ENCODE peak calls at places on chromosomes 16 and 17, in seven cellular contexts. E is sigmoid colon; O is CD8-positive, alpha-beta memory T cell; H is AG04450; Q is breast epithelium; J is fibroblast of lung; T is colonic mucosa. V is an unnamed sample.

GRCh38 chr17:69733171-69734014 is 318.9 kb downstream of the MAP2K6 start:
- DNase-seq in E (no peak), O (no peak), H (peak), Q (no peak), J (peak), T (no peak), V (no peak)

GRCh38 chr16:10584956-10585561 is 4.7 kb upstream of the EMP2 start:
- DNase-seq in E (no peak), O (no peak), H (no peak), Q (no peak), J (peak), T (no peak), V (no peak)

GRCh38 chr17:44591223-44591622 is 33.9 kb downstream of the FZD2 start:
- DNase-seq in E (no peak), O (no peak), H (no peak), Q (no peak), J (no peak), T (no peak), V (no peak)

GRCh38 chr16:69761983-69762842 is at the start of gene WWP2:
- DNase-seq in E (peak), O (peak), H (peak), Q (peak), J (peak), T (peak), V (peak)

GRCh38 chr16:89155851-89156739 is 15.5 kb upstream of the CDH15 start:
- DNase-seq in E (no peak), O (no peak), H (no peak), Q (no peak), J (no peak), T (no peak), V (no peak)

GRCh38 chr16:89257281-89257731 is 39.8 kb downstream of the ZNF778 start:
- DNase-seq in E (no peak), O (no peak), H (no peak), Q (no peak), J (peak), T (no peak), V (no peak)

GRCh38 chr17:70021726-70022125 is 53.3 kb upstream of the KCNJ16 start:
- DNase-seq in E (no peak), O (no peak), H (no peak), Q (no peak), J (peak), T (no peak), V (no peak)

GRCh38 chr16:9070295-9070694 is 21.1 kb upstream of the HAPSTR1 start:
- DNase-seq in E (no peak), O (no peak), H (no peak), Q (no peak), J (no peak), T (no peak), V (peak)

GRCh38 chr17:17670701-17671319 is 10.4 kb upstream of the RAI1 start:
- DNase-seq in E (no peak), O (no peak), H (no peak), Q (no peak), J (no peak), T (peak), V (no peak)

GRCh38 chr17:19867094-19867653 is 562 bp downstream of the ULK2 start:
- DNase-seq in E (peak), O (peak), H (no peak), Q (peak), J (peak), T (peak), V (peak)

GRCh38 chr17:67245694-67246397 is 850 bp upstream of the HELZ start:
- DNase-seq in E (no peak), O (peak), H (no peak), Q (no peak), J (no peak), T (peak), V (peak)

GRCh38 chr16:70635356-70636016 is 10.9 kb upstream of the IL34 start:
- DNase-seq in E (no peak), O (no peak), H (peak), Q (no peak), J (peak), T (no peak), V (no peak)

GRCh38 chr17:70913086-70913485 is 743.8 kb downstream of the KCNJ2 start:
- DNase-seq in E (no peak), O (no peak), H (no peak), Q (no peak), J (peak), T (no peak), V (no peak)

GRCh38 chr17:57313276-57313835 is 57.0 kb downstream of the MSI2 start:
- DNase-seq in E (no peak), O (no peak), H (no peak), Q (no peak), J (no peak), T (no peak), V (no peak)

GRCh38 chr16:84375773-84376172 is 7.4 kb downstream of the ATP2C2 start:
- DNase-seq in E (no peak), O (no peak), H (no peak), Q (no peak), J (no peak), T (no peak), V (peak)

GRCh38 chr17:78484300-78485159 is 92.7 kb downstream of the DNAH17 start:
- DNase-seq in E (no peak), O (peak), H (no peak), Q (no peak), J (no peak), T (peak), V (peak)

GRCh38 chr16:17413508-17413907 is 57.3 kb downstream of the XYLT1 start:
- DNase-seq in E (no peak), O (no peak), H (no peak), Q (no peak), J (no peak), T (no peak), V (no peak)

GRCh38 chr16:17414421-17414820 is 56.3 kb downstream of the XYLT1 start:
- DNase-seq in E (no peak), O (no peak), H (no peak), Q (no peak), J (no peak), T (no peak), V (no peak)

GRCh38 chr16:17416461-17417221 is 54.1 kb downstream of the XYLT1 start:
- DNase-seq in E (no peak), O (peak), H (no peak), Q (no peak), J (peak), T (peak), V (peak)

GRCh38 chr16:17412221-17412620 is 58.5 kb downstream of the XYLT1 start:
- DNase-seq in E (no peak), O (no peak), H (no peak), Q (no peak), J (peak), T (no peak), V (no peak)

GRCh38 chr16:17414916-17415315 is 55.8 kb downstream of the XYLT1 start:
- DNase-seq in E (no peak), O (no peak), H (no peak), Q (no peak), J (no peak), T (no peak), V (no peak)
- H3K27ac ChIP-seq in E (peak), O (no peak), H (no peak), Q (no peak), J (no peak), T (no peak), V (peak)

DNA sequence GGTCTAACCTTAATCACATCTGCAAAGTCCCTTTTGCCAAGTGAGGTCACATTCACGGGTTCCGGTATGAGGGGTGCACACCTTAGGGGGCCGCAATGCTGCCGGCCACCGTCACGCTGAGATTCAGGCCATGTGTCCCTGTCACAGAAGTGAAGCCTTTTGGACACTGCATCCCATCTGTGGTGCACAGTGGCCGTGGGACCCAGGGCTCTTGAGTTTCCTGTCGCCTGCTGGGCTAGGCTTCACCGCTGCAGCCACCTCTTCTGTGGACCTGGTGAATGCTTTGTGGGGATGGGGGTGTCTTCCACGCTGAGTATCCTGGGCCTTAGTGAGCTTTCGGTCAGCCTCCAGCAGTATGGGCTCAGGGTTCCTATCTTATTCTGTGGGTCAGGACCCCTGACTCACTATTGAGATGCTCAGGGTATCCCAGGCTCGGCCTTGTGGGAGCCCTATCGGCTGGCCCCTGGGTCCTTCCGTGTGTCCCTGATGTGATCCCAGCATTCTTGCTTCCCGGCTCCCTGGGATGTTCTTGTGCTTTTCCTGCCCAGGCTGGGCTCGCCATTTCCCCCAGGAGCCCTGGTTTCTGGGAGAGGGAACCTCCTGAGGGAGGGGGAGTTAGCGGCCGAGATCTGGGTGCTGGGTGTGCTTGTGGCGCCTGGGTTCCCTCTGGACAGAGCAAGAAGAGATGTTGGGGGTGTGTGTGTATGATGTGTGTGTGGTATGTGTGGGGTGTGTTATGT is 4.9 kb upstream of the SLC38A10 start:
- DNase-seq in E (no peak), O (no peak), H (no peak), Q (no peak), J (no peak), T (no peak), V (no peak)
- H3K27ac ChIP-seq in E (no peak), O (no peak), H (no peak), Q (no peak), J (no peak), T (no peak), V (no peak)

DNA sequence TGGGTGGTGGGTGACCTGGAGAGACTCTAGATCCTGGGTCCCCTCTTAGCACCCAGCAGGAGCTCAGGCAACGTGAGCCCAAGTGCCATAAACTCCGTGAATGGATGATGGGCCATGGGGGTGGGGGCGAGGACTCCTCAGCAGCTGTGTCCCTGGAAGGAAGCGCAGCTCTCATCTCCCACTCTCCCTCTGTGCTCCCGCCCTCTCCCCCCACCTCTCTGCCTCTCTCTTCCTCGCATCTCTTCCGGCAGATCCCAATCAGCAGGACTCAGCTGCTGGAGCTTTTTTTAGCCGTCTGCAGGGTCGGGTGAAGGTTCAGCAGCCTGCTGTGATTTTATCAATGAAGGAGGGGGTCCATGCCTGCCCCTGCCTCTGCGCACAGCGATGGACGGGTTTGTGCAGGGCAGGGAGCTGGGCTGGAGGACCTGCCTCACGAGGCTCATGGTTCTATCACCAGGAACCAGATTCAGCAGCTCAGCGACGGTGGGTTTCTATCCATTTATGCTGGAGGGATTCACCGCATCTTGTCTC is 8.3 kb downstream of the CCR7 start:
- DNase-seq in E (no peak), O (no peak), H (no peak), Q (no peak), J (no peak), T (peak), V (peak)
- H3K27ac ChIP-seq in E (peak), O (no peak), H (no peak), Q (peak), J (peak), T (peak), V (peak)

DNA sequence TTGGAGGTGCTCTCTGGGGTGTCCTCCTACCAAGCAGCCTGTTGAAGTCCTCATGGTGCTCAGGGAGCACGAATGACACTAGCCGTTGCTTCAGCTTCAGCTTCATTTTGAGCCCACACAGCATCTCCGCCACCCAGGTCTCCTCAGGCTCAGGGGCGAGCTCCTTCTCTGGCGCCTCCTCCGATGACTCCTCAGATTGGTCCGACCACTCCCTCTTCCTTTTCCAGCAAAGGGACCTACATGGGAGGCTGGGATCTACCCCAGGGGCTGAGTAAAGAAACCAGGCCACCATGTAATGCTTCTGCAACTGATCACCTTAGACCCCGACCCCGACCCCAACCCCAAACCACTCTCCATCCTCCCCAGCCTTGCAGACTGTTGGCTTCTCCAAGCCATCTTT is 25.9 kb downstream of the PRR11 start:
- DNase-seq in E (no peak), O (no peak), H (no peak), Q (no peak), J (no peak), T (no peak), V (no peak)
- H3K27ac ChIP-seq in E (no peak), O (no peak), H (no peak), Q (no peak), J (no peak), T (no peak), V (no peak)

GRCh38 chr16:65958096-65958495 is 408.4 kb upstream of the CDH5 start:
- DNase-seq in E (no peak), O (no peak), H (no peak), Q (no peak), J (no peak), T (no peak), V (no peak)
- H3K27ac ChIP-seq in E (no peak), O (no peak), H (no peak), Q (no peak), J (no peak), T (no peak), V (no peak)

GRCh38 chr16:80984124-80984892 is 22.4 kb downstream of the CMC2 start:
- DNase-seq in E (no peak), O (no peak), H (no peak), Q (no peak), J (no peak), T (no peak), V (no peak)
- H3K27ac ChIP-seq in E (no peak), O (no peak), H (no peak), Q (no peak), J (no peak), T (no peak), V (no peak)

GRCh38 chr16:68359398-68360191 is 48.8 kb downstream of the PRMT7 start:
- DNase-seq in E (no peak), O (no peak), H (no peak), Q (no peak), J (no peak), T (no peak), V (no peak)

GRCh38 chr16:68358951-68359350 is 48.1 kb downstream of the PRMT7 start:
- DNase-seq in E (no peak), O (no peak), H (no peak), Q (no peak), J (no peak), T (no peak), V (no peak)

GRCh38 chr16:68360971-68361370 is 50.2 kb downstream of the PRMT7 start:
- DNase-seq in E (no peak), O (no peak), H (no peak), Q (no peak), J (no peak), T (no peak), V (no peak)

GRCh38 chr16:68361485-68361884 is 50.7 kb downstream of the PRMT7 start:
- DNase-seq in E (no peak), O (no peak), H (no peak), Q (no peak), J (no peak), T (no peak), V (no peak)

DNA sequence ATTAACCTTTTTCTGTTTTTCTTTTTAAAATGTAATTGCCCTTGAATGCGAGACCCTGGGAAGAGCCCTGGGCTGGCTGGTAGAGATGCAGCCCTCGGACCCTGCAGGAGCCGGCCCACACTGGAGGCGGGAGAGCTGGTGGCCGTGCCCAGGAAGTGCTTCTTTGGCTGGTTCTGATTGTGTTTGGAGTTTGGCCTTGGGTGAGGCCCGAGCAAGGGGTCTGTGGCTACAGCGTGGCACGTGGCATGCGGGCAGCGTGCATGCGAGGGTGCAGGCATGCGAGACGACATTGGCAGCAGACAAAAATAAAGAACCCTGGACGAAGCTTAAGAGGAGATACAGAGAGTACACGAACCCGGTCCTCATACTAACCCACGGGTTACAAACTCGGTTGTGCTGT is 49.7 kb downstream of the PRMT7 start:
- DNase-seq in E (no peak), O (no peak), H (no peak), Q (no peak), J (no peak), T (no peak), V (no peak)
- H3K27ac ChIP-seq in E (no peak), O (no peak), H (no peak), Q (no peak), J (no peak), T (no peak), V (no peak)

GRCh38 chr16:4679854-4680636 is 13.3 kb upstream of the NUDT16L1 start:
- DNase-seq in E (peak), O (no peak), H (peak), Q (peak), J (peak), T (peak), V (peak)
- H3K27ac ChIP-seq in E (peak), O (no peak), H (peak), Q (peak), J (peak), T (peak), V (peak)

DNA sequence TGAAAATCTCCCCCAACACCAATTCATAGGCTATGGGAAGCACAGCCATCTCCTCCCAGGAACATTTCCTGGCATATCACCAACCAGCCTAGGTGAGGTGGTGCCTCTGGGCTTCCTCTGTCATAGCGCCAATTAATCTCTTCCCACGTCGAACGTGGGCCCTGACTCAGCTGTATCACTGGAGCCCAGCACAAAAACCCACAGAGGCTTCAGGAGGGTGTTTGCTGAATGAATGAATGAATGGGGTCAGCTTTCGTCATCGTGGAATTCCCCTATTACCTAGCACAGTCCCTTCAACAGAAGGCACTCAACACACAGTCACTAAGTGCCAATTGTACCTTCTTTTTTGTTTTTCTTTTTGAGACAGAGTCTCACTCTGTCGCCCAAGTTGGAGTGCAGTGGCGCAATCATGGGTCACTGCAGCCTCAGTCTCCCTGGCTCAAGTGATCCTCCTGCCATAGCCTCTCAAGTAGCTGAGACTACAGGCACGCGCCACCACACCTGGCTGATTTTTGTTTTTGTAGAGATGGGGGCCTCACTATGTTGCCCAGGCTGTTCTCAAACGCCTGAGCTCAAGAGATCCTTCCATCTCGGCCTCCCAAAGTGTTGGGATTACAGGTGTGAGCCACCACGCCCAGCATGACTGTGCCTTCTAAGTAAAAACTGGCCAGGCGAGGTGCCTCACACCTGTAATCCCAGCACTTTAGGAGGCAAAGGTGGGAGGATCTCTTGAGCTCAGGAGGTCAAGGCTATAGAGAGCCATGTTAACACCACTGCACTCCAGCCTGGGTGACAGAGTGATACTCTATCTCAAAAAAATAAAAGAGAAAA is 4.1 kb downstream of the ZNF688 start:
- DNase-seq in E (no peak), O (peak), H (no peak), Q (no peak), J (no peak), T (no peak), V (no peak)
- H3K27ac ChIP-seq in E (peak), O (peak), H (peak), Q (no peak), J (no peak), T (peak), V (peak)

DNA sequence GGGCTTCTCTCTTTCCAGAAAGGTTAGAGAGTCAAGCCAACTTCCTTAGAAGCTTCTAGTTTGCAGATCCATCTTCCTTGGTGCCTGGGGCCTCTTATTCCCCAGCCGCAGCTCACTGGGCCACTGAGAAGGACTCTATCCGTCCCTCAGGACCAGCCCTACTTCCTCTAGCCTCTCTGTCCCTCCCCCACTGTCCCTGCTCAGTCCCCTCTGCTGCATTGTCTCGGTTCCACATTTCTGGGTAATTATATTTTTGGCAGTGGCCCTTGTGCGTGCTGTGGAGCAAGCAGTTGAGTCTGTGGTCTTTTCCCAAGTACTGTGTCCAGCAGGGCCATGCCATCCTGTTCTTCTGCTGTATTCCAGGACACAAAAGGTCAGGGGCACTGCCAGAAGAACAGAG is 17.8 kb downstream of the IRX3 start:
- DNase-seq in E (no peak), O (no peak), H (no peak), Q (no peak), J (no peak), T (no peak), V (no peak)
- H3K27ac ChIP-seq in E (no peak), O (no peak), H (no peak), Q (no peak), J (no peak), T (no peak), V (no peak)

V was measured in spleen.